ENCODE peak calls at places on chromosomes 3 and 15, in four cellular contexts. W, N, I and K are unnamed samples.

GRCh38 chr15:73141216-73141900 is 89.1 kb downstream of the NEO1 start:
- DNase-seq in N (no peak), I (no peak), W (no peak), K (no peak)

GRCh38 chr15:41971089-41971892 is 1.1 kb downstream of the EHD4 start:
- DNase-seq in W (peak; percentile 71), N (peak; percentile 82), I (no peak), K (peak; percentile 65)

GRCh38 chr3:157107644-157108133 is 52.3 kb downstream of the CCNL1 start:
- DNase-seq in N (peak; percentile 88), W (no peak), I (no peak), K (no peak)

GRCh38 chr3:53616971-53617892 is 122.8 kb downstream of the CACNA1D start:
- DNase-seq in N (no peak), I (no peak), W (no peak), K (no peak)

GRCh38 chr3:127551178-127551577 is 39.4 kb downstream of the TPRA1 start:
- DNase-seq in N (no peak), I (no peak), W (no peak), K (no peak)

GRCh38 chr15:70091649-70092461 is 5.9 kb downstream of the TLE3 start:
- DNase-seq in N (peak; percentile 87), W (no peak), I (no peak), K (no peak)

GRCh38 chr15:58260911-58261267 is 122.7 kb downstream of the AQP9 start:
- DNase-seq in N (no peak), I (no peak), W (peak; percentile 35), K (no peak)

GRCh38 chr15:43854801-43855200 is 28.0 kb downstream of the WDR76 start:
- DNase-seq in W (peak; percentile 15), I (no peak), N (no peak), K (no peak)

GRCh38 chr3:68206524-68207117 is 552.2 kb upstream of the SUCLG2 start:
- DNase-seq in I (no peak), N (peak; percentile 1), W (no peak), K (no peak)

GRCh38 chr3:52670621-52671521 is 14.8 kb downstream of the PBRM1 start:
- DNase-seq in I (no peak), W (peak; percentile 100), N (peak; percentile 72), K (no peak)

GRCh38 chr3:19543212-19543841 is 390.7 kb downstream of the EFHB start:
- DNase-seq in N (peak; percentile 76), I (no peak), W (no peak), K (peak; percentile 49)

GRCh38 chr3:119322523-119323400 is 28.6 kb downstream of the ARHGAP31 start:
- DNase-seq in N (peak; percentile 94), W (peak; percentile 79), I (peak; percentile 70), K (peak; percentile 83)
- H2AK5ac ChIP-seq in N (no peak overlapping the region), W (peak overlapping the region; percentile 100), I (peak overlapping the region; percentile 85), K (no peak overlapping the region)

GRCh38 chr15:59549826-59550225 is 61.8 kb upstream of the GCNT3 start:
- DNase-seq in W (no peak), I (no peak), N (peak; percentile 97), K (no peak)
- H3K56ac ChIP-seq in W (no peak overlapping the region), I (no peak overlapping the region), N (no peak overlapping the region), K (no peak overlapping the region)

GRCh38 chr15:40038654-40039543 is at the start of gene SRP14:
- DNase-seq in N (peak; percentile 98), W (peak; percentile 91), I (peak; percentile 73), K (peak; percentile 95)
- H2AK5ac ChIP-seq in N (peak within 1 kb of the TSS; percentile 9), W (peak within 1 kb of the TSS; percentile 73), I (no peak within 1 kb of the TSS), K (no peak within 1 kb of the TSS)

DNA sequence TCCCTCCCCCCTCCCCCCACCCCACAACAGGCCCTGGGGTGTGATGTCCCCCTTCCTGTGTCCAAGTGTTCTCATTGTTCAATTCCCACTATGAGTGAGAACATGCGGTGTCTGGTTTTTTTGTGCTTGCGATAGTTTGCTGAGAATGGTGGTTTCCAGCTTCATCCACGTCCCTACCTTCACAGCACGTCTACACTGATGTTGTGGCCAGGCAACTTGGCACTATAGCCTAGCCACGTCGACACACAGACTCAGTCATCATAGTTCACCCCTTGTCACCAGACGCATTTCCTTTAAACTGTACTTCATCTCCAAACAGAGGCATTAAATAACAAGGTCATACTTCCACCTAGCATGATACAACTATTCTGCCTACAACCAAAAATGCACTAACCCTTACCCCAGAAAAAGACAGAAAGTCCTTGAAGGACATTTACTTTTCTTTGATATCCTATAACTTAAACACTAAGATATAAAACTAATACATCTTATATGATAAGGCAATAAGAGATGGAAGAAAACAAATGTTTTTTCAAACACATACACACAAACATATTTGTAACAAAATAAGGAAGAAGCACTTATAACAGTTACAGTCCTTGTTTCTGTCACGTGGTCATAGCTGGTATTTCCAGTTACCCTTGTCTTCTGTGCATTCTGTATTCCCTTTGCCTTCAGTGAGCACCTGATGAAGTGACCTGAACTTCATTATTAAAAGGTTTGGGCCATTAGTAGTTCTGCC is 121.4 kb downstream of the KLF13 start:
- DNase-seq in W (no peak), N (no peak), I (no peak), K (no peak)
- H3K56ac ChIP-seq in W (no peak overlapping the region), N (no peak overlapping the region), I (no peak overlapping the region), K (no peak overlapping the region)